ENCODE peak calls at places on chromosomes 6 and 20, in six cellular contexts. One of them, this sample, is unnamed. For H3K36me3, the result is how much of the 10 kb centered on the place peaks cover.

GRCh38 chr6:90109141-90109540 is 187.5 kb downstream of the BACH2 start:
- DNase-seq in pancreas: no peak
- DNase-seq in tibial artery: no peak
- DNase-seq in A673: no peak
- DNase-seq in PC-9: no peak
- DNase-seq in heart right ventricle: no peak
- DNase-seq in this sample: no peak

GRCh38 chr6:136779682-136780081 is 12.6 kb downstream of the MAP3K5 start:
- DNase-seq in PC-9: no peak
- DNase-seq in A673: no peak
- DNase-seq in pancreas: no peak
- DNase-seq in heart right ventricle: no peak
- DNase-seq in tibial artery: no peak
- DNase-seq in this sample: no peak

GRCh38 chr20:46520976-46521579 is 7.7 kb upstream of the ZNF334 start:
- DNase-seq in tibial artery: no peak
- DNase-seq in pancreas: peak
- DNase-seq in A673: peak
- DNase-seq in PC-9: peak
- DNase-seq in heart right ventricle: no peak
- DNase-seq in this sample: peak

GRCh38 chr20:4592316-4593148 is 129.2 kb upstream of the PRND start:
- DNase-seq in tibial artery: no peak
- DNase-seq in PC-9: no peak
- DNase-seq in A673: peak
- DNase-seq in heart right ventricle: peak
- DNase-seq in pancreas: peak
- DNase-seq in this sample: peak

GRCh38 chr6:44439270-44440045 is 52.0 kb downstream of the CDC5L start:
- DNase-seq in A673: peak
- DNase-seq in heart right ventricle: no peak
- DNase-seq in PC-9: no peak
- DNase-seq in pancreas: no peak
- DNase-seq in tibial artery: no peak
- DNase-seq in this sample: no peak

GRCh38 chr6:396126-396520 is 4.6 kb downstream of the IRF4 start:
- DNase-seq in pancreas: no peak
- DNase-seq in PC-9: no peak
- DNase-seq in heart right ventricle: no peak
- DNase-seq in A673: no peak
- DNase-seq in tibial artery: no peak
- DNase-seq in this sample: no peak

GRCh38 chr6:139679516-139680179 is 305.2 kb upstream of the CITED2 start:
- DNase-seq in heart right ventricle: no peak
- DNase-seq in PC-9: peak
- DNase-seq in A673: no peak
- DNase-seq in pancreas: no peak
- DNase-seq in tibial artery: no peak
- DNase-seq in this sample: no peak

GRCh38 chr6:31070711-31071197 is 41.6 kb downstream of the C6orf15 start:
- DNase-seq in pancreas: peak
- DNase-seq in heart right ventricle: no peak
- DNase-seq in A673: peak
- DNase-seq in tibial artery: no peak
- DNase-seq in PC-9: peak
- DNase-seq in this sample: no peak

GRCh38 chr20:48682529-48683385 is 145.0 kb downstream of the PREX1 start:
- DNase-seq in A673: peak
- DNase-seq in pancreas: peak
- DNase-seq in heart right ventricle: peak
- DNase-seq in PC-9: peak
- DNase-seq in tibial artery: peak
- DNase-seq in this sample: peak

GRCh38 chr6:90027004-90027403 is 132.7 kb downstream of the GJA10 start:
- DNase-seq in tibial artery: no peak
- DNase-seq in pancreas: no peak
- DNase-seq in heart right ventricle: no peak
- DNase-seq in PC-9: no peak
- DNase-seq in A673: no peak
- DNase-seq in this sample: no peak

GRCh38 chr6:88561974-88562736 is 396.0 kb upstream of the CNR1 start:
- DNase-seq in heart right ventricle: no peak
- DNase-seq in tibial artery: no peak
- DNase-seq in PC-9: no peak
- DNase-seq in A673: no peak
- DNase-seq in pancreas: no peak
- DNase-seq in this sample: no peak

GRCh38 chr6:4819706-4820283 is 43.6 kb downstream of the CDYL start:
- DNase-seq in PC-9: no peak
- DNase-seq in tibial artery: no peak
- DNase-seq in heart right ventricle: no peak
- DNase-seq in A673: no peak
- DNase-seq in pancreas: no peak
- DNase-seq in this sample: no peak

GRCh38 chr20:54368578-54368977 is 106.8 kb upstream of the DOK5 start:
- DNase-seq in heart right ventricle: no peak
- DNase-seq in tibial artery: no peak
- DNase-seq in PC-9: no peak
- DNase-seq in A673: no peak
- DNase-seq in pancreas: no peak
- DNase-seq in this sample: no peak

GRCh38 chr6:157459327-157459726 is 78.3 kb downstream of the ZDHHC14 start:
- DNase-seq in A673: no peak
- DNase-seq in heart right ventricle: no peak
- DNase-seq in PC-9: no peak
- DNase-seq in pancreas: no peak
- DNase-seq in tibial artery: no peak
- DNase-seq in this sample: no peak

GRCh38 chr20:59955131-59955796 is 3.0 kb upstream of the CDH26 start:
- DNase-seq in PC-9: peak
- DNase-seq in A673: peak
- DNase-seq in pancreas: no peak
- DNase-seq in heart right ventricle: no peak
- DNase-seq in tibial artery: no peak
- DNase-seq in this sample: no peak

GRCh38 chr6:78947529-78947928 is 80.2 kb downstream of the IRAK1BP1 start:
- DNase-seq in pancreas: no peak
- DNase-seq in A673: no peak
- DNase-seq in heart right ventricle: no peak
- DNase-seq in PC-9: no peak
- DNase-seq in tibial artery: no peak
- DNase-seq in this sample: no peak

GRCh38 chr6:6405997-6406699 is 85.7 kb upstream of the F13A1 start:
- DNase-seq in PC-9: no peak
- DNase-seq in tibial artery: no peak
- DNase-seq in pancreas: no peak
- DNase-seq in A673: no peak
- DNase-seq in heart right ventricle: no peak
- DNase-seq in this sample: no peak

GRCh38 chr20:46588532-46589509 is 38.4 kb upstream of the OCSTAMP start:
- DNase-seq in pancreas: no peak
- DNase-seq in tibial artery: no peak
- DNase-seq in heart right ventricle: no peak
- DNase-seq in A673: no peak
- DNase-seq in PC-9: peak
- DNase-seq in this sample: no peak

GRCh38 chr6:42821341-42821668 is 39.5 kb downstream of the BICRAL start:
- DNase-seq in pancreas: no peak
- DNase-seq in PC-9: no peak
- DNase-seq in heart right ventricle: no peak
- DNase-seq in tibial artery: no peak
- DNase-seq in A673: no peak
- DNase-seq in this sample: no peak

GRCh38 chr20:58839474-58839874 is 11.2 kb downstream of the GNAS-AS1 start:
- DNase-seq in A673: peak
- DNase-seq in pancreas: peak
- DNase-seq in PC-9: no peak
- DNase-seq in heart right ventricle: peak
- DNase-seq in tibial artery: peak
- DNase-seq in this sample: no peak

GRCh38 chr6:36443951-36444428 is 1.2 kb downstream of the KCTD20 start:
- DNase-seq in PC-9: no peak
- DNase-seq in tibial artery: no peak
- DNase-seq in heart right ventricle: no peak
- DNase-seq in pancreas: no peak
- DNase-seq in A673: peak
- DNase-seq in this sample: no peak

GRCh38 chr20:29119141-29119540 is 2138.3 kb upstream of the DEFB115 start:
- DNase-seq in A673: no peak
- DNase-seq in pancreas: no peak
- DNase-seq in PC-9: no peak
- DNase-seq in tibial artery: no peak
- DNase-seq in heart right ventricle: no peak
- DNase-seq in this sample: peak

GRCh38 chr20:3071610-3072529 is at the start of gene OXT:
- DNase-seq in A673: no peak
- DNase-seq in pancreas: no peak
- DNase-seq in heart right ventricle: peak
- DNase-seq in tibial artery: no peak
- DNase-seq in PC-9: no peak
- DNase-seq in this sample: peak

GRCh38 chr20:3071266-3071609 is 182 bp upstream of the OXT start:
- DNase-seq in heart right ventricle: no peak
- DNase-seq in pancreas: no peak
- DNase-seq in A673: no peak
- DNase-seq in tibial artery: no peak
- DNase-seq in PC-9: no peak
- DNase-seq in this sample: no peak

GRCh38 chr20:3067139-3068009 is 4.0 kb upstream of the OXT start:
- DNase-seq in pancreas: no peak
- DNase-seq in heart right ventricle: no peak
- DNase-seq in A673: no peak
- DNase-seq in PC-9: peak
- DNase-seq in tibial artery: no peak
- DNase-seq in this sample: no peak

GRCh38 chr20:3068075-3068474 is 3.3 kb upstream of the OXT start:
- DNase-seq in A673: no peak
- DNase-seq in pancreas: no peak
- DNase-seq in heart right ventricle: no peak
- DNase-seq in tibial artery: no peak
- DNase-seq in PC-9: no peak
- DNase-seq in this sample: no peak

GRCh38 chr20:3068986-3069900 is 2.2 kb upstream of the OXT start:
- DNase-seq in tibial artery: no peak
- DNase-seq in heart right ventricle: no peak
- DNase-seq in PC-9: peak
- DNase-seq in A673: no peak
- DNase-seq in pancreas: no peak
- DNase-seq in this sample: no peak
- TF ChIP-seq CTCF in tibial artery: no peak
- TF ChIP-seq CTCF in heart right ventricle: peak
- TF ChIP-seq CTCF in PC-9: no peak
- TF ChIP-seq CTCF in A673: peak
- TF ChIP-seq CTCF in pancreas: no peak
- TF ChIP-seq CTCF in this sample: peak

GRCh38 chr6:15914553-15914952 is 214.3 kb upstream of the MYLIP start:
- DNase-seq in PC-9: no peak
- DNase-seq in pancreas: no peak
- DNase-seq in heart right ventricle: no peak
- DNase-seq in A673: no peak
- DNase-seq in tibial artery: no peak
- DNase-seq in this sample: no peak

GRCh38 chr6:15913001-15913400 is 215.9 kb upstream of the MYLIP start:
- DNase-seq in heart right ventricle: no peak
- DNase-seq in PC-9: no peak
- DNase-seq in A673: no peak
- DNase-seq in pancreas: no peak
- DNase-seq in tibial artery: no peak
- DNase-seq in this sample: no peak

GRCh38 chr6:15913573-15913972 is 215.3 kb upstream of the MYLIP start:
- DNase-seq in tibial artery: no peak
- DNase-seq in heart right ventricle: no peak
- DNase-seq in pancreas: no peak
- DNase-seq in A673: no peak
- DNase-seq in PC-9: no peak
- DNase-seq in this sample: no peak

GRCh38 chr6:15911753-15912504 is 217.0 kb upstream of the MYLIP start:
- DNase-seq in PC-9: no peak
- DNase-seq in heart right ventricle: no peak
- DNase-seq in pancreas: no peak
- DNase-seq in A673: no peak
- DNase-seq in tibial artery: no peak
- DNase-seq in this sample: no peak

DNA sequence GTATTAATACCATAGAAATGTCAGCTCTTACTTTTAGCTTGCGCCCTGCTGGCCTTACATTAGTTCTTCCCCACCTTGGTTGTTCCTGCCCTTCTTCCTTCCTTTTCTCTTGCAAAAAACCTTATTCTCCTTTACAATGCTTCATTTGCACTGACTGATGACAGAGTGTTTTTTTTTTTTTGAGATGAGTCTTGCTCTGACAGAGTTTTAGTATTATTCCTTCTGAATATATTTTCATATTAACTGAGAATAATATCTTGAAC is 216.4 kb upstream of the MYLIP start:
- DNase-seq in tibial artery: no peak
- DNase-seq in PC-9: no peak
- DNase-seq in pancreas: no peak
- DNase-seq in heart right ventricle: no peak
- DNase-seq in A673: no peak
- DNase-seq in this sample: no peak
- H3K36me3 ChIP-seq in tibial artery: under half
- H3K36me3 ChIP-seq in PC-9: under half
- H3K36me3 ChIP-seq in pancreas: under half
- H3K36me3 ChIP-seq in heart right ventricle: under half
- H3K36me3 ChIP-seq in A673: under half
- H3K36me3 ChIP-seq in this sample: under half

GRCh38 chr6:32689531-32690505 is 23.4 kb upstream of the HLA-DQB1 start:
- DNase-seq in A673: no peak
- DNase-seq in PC-9: no peak
- DNase-seq in pancreas: no peak
- DNase-seq in heart right ventricle: no peak
- DNase-seq in tibial artery: no peak
- DNase-seq in this sample: no peak

GRCh38 chr6:32692019-32692418 is 25.6 kb upstream of the HLA-DQB1 start:
- DNase-seq in pancreas: no peak
- DNase-seq in heart right ventricle: no peak
- DNase-seq in PC-9: no peak
- DNase-seq in A673: peak
- DNase-seq in tibial artery: no peak
- DNase-seq in this sample: peak
- TF ChIP-seq CTCF in pancreas: no peak
- TF ChIP-seq CTCF in heart right ventricle: peak
- TF ChIP-seq CTCF in PC-9: no peak
- TF ChIP-seq CTCF in A673: peak
- TF ChIP-seq CTCF in tibial artery: no peak
- TF ChIP-seq CTCF in this sample: peak

DNA sequence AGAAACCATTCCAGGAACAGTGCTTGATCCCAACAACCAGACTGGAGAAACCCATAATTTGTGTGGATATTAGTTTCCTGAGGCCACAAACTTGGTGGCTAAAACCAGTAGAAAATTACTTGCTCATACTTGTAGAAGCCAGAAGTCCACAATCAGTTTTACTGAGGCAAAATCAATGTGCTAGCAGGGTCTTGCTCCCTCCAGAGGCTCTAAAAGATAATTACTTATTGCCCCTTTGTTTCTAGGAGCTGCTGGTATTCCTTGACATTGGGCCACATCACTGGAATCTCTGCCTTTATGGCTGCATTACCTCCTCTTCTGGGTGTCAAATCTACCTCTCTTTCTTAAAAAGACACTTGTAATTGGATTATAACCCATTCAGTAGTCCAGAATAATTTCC is 142.2 kb upstream of the SAMD5 start:
- DNase-seq in PC-9: no peak
- DNase-seq in A673: no peak
- DNase-seq in pancreas: no peak
- DNase-seq in tibial artery: no peak
- DNase-seq in heart right ventricle: no peak
- DNase-seq in this sample: no peak
- H3K36me3 ChIP-seq in PC-9: under half
- H3K36me3 ChIP-seq in A673: under half
- H3K36me3 ChIP-seq in pancreas: under half
- H3K36me3 ChIP-seq in tibial artery: under half
- H3K36me3 ChIP-seq in heart right ventricle: under half
- H3K36me3 ChIP-seq in this sample: under half